ENCODE peak calls at places on chromosome 5, in five cellular contexts. Y is tibial artery, E is Peyer's patch, D is epithelial cell of prostate, A is breast epithelium. V is an unnamed sample.

GRCh38 chr5:119274767-119275130 is 81.1 kb upstream of the TNFAIP8 start:
- DNase-seq in E (no peak), Y (no peak), A (no peak), D (no peak), V (no peak)

GRCh38 chr5:145660897-145661650 is 174.1 kb downstream of the PRELID2 start:
- DNase-seq in A (no peak), E (no peak), D (no peak), Y (no peak), V (no peak)

GRCh38 chr5:135016926-135017325 is 17.1 kb downstream of the PITX1 start:
- DNase-seq in Y (peak), D (no peak), E (peak), A (peak), V (no peak)

GRCh38 chr5:1008451-1009358 is at the start of gene NKD2:
- DNase-seq in Y (peak), E (peak), A (peak), D (no peak), V (peak)

GRCh38 chr5:138354926-138355378 is 2.5 kb downstream of the KDM3B start:
- DNase-seq in A (no peak), E (peak), D (peak), Y (no peak), V (no peak)

GRCh38 chr5:36875051-36875788 is 1.3 kb upstream of the NIPBL start:
- DNase-seq in A (no peak), E (peak), D (no peak), Y (peak), V (peak)

GRCh38 chr5:5192681-5193080 is 52.6 kb downstream of the ADAMTS16 start:
- DNase-seq in E (no peak), D (no peak), A (no peak), Y (no peak), V (no peak)

GRCh38 chr5:393846-394275 is 49.1 kb upstream of the EXOC3 start:
- DNase-seq in D (no peak), E (no peak), A (no peak), Y (no peak), V (no peak)

GRCh38 chr5:96823060-96823459 is 15.3 kb upstream of the ERAP1 start:
- DNase-seq in D (no peak), E (no peak), A (no peak), Y (no peak), V (no peak)

GRCh38 chr5:146962801-146963355 is 84.3 kb upstream of the PPP2R2B start:
- DNase-seq in E (no peak), D (peak), A (no peak), Y (no peak), V (no peak)

GRCh38 chr5:72956324-72957140 is 691 bp downstream of the FCHO2 start:
- DNase-seq in A (peak), E (peak), Y (peak), D (no peak), V (peak)

GRCh38 chr5:108728566-108729305 is 19.0 kb upstream of the FER start:
- DNase-seq in E (no peak), A (no peak), D (no peak), Y (no peak), V (no peak)

GRCh38 chr5:166845044-166845443 is 1446.4 kb upstream of the WWC1 start:
- DNase-seq in A (no peak), E (no peak), Y (no peak), D (no peak), V (no peak)

GRCh38 chr5:141507387-141508091 is 18.7 kb downstream of the PCDHGC5 start:
- DNase-seq in D (no peak), A (no peak), Y (peak), E (no peak), V (peak)

GRCh38 chr5:157855404-157855994 is 3.4 kb downstream of the CLINT1 start:
- DNase-seq in Y (peak), A (no peak), D (no peak), E (peak), V (no peak)

GRCh38 chr5:78633710-78634109 is 14.9 kb downstream of the LHFPL2 start:
- DNase-seq in Y (no peak), E (no peak), D (no peak), A (no peak), V (no peak)

GRCh38 chr5:119329701-119330100 is 26.1 kb upstream of the TNFAIP8 start:
- DNase-seq in D (no peak), A (no peak), E (no peak), Y (no peak), V (no peak)

GRCh38 chr5:172666251-172666650 is 25.2 kb downstream of the NEURL1B start:
- DNase-seq in A (no peak), E (no peak), D (no peak), Y (peak), V (no peak)

GRCh38 chr5:29367176-29367833 is 1826.2 kb upstream of the CDH6 start:
- DNase-seq in Y (no peak), E (no peak), D (no peak), A (no peak), V (no peak)

GRCh38 chr5:55568629-55569512 is 34.1 kb upstream of the PLPP1 start:
- DNase-seq in A (no peak), Y (no peak), D (no peak), E (no peak), V (no peak)

V was measured in gastrocnemius medialis.